ENCODE peak calls at places on chromosomes 1 and 21, in five cellular contexts. K, B, U, J and W are unnamed samples.

GRCh38 chr1:41890841-41891311 is 27.8 kb downstream of the HIVEP3 start:
- DNase-seq in K (no peak), B (no peak), U (no peak), J (no peak), W (peak; percentile 47)

GRCh38 chr1:167121375-167122120 is 27.7 kb downstream of the STYXL2 start:
- DNase-seq in K (no peak), B (peak; percentile 36), U (peak; percentile 58), J (no peak), W (peak; percentile 47)

GRCh38 chr1:225613006-225613405 is 39.9 kb downstream of the ENAH start:
- DNase-seq in K (no peak), B (no peak), U (no peak), J (no peak), W (no peak)

GRCh38 chr1:235874226-235874625 is 7.5 kb upstream of the LYST start:
- DNase-seq in K (no peak), B (no peak), U (no peak), J (no peak), W (no peak)

GRCh38 chr1:201376107-201376463 is 1.4 kb downstream of the TNNT2 start:
- DNase-seq in K (no peak), B (no peak), U (no peak), J (no peak), W (no peak)

GRCh38 chr1:116855220-116855619 is 54.5 kb upstream of the PTGFRN start:
- DNase-seq in K (no peak), B (no peak), U (no peak), J (no peak), W (no peak)

GRCh38 chr1:228841632-228842031 is 106.4 kb downstream of the RHOU start:
- DNase-seq in K (no peak), B (no peak), U (no peak), J (no peak), W (no peak)

GRCh38 chr1:55380313-55380970 is 165.3 kb upstream of the USP24 start:
- DNase-seq in K (no peak), B (no peak), U (no peak), J (no peak), W (no peak)

GRCh38 chr1:59298710-59299346 is 1.9 kb downstream of the FGGY start:
- DNase-seq in K (no peak), B (no peak), U (no peak), J (no peak), W (peak; percentile 24)

GRCh38 chr1:208278638-208279037 is 34.5 kb upstream of the PLXNA2 start:
- DNase-seq in K (no peak), B (no peak), U (no peak), J (no peak), W (no peak)

GRCh38 chr1:18481190-18481920 is 625 bp downstream of the KLHDC7A start:
- DNase-seq in K (no peak), B (no peak), U (no peak), J (no peak), W (no peak)

GRCh38 chr1:165581926-165582325 is 38.1 kb downstream of the LRRC52 start:
- DNase-seq in K (no peak), B (no peak), U (no peak), J (no peak), W (no peak)

GRCh38 chr1:65606426-65606825 is 186.0 kb downstream of the LEPR start:
- DNase-seq in K (no peak), B (no peak), U (no peak), J (no peak), W (peak; percentile 22)

GRCh38 chr1:151574575-151575529 is 34.7 kb downstream of the TUFT1 start:
- DNase-seq in K (peak; percentile 50), B (no peak), U (peak; percentile 39), J (no peak), W (peak; percentile 90)

GRCh38 chr21:39137248-39138186 is 45.7 kb downstream of the PSMG1 start:
- DNase-seq in K (no peak), B (no peak), U (no peak), J (no peak), W (peak; percentile 71)

GRCh38 chr1:11792106-11792505 is 13.7 kb downstream of the MTHFR start:
- DNase-seq in K (no peak), B (no peak), U (no peak), J (no peak), W (no peak)

GRCh38 chr1:14824314-14824915 is 225.9 kb downstream of the KAZN start:
- DNase-seq in K (no peak), B (no peak), U (no peak), J (no peak), W (no peak)

GRCh38 chr1:154442006-154442740 is 37.0 kb downstream of the IL6R start:
- DNase-seq in K (peak; percentile 33), B (no peak), U (no peak), J (no peak), W (no peak)